ENCODE peak calls at places on chromosomes 11 and 22, in five cellular contexts. U, R, P, T and M are unnamed samples.

GRCh38 chr11:27293500-27294417 is 69.3 kb downstream of the CCDC34 start:
- DNase-seq in T (no peak), P (no peak), R (peak), U (no peak), M (no peak)

GRCh38 chr11:111851636-111852035 is 19.7 kb downstream of the ALG9 start:
- DNase-seq in P (no peak), U (no peak), R (peak), T (no peak), M (peak)

GRCh38 chr11:72259490-72259889 is 15.5 kb upstream of the PHOX2A start:
- DNase-seq in U (no peak), T (no peak), R (no peak), P (no peak), M (no peak)

GRCh38 chr11:115503083-115503885 is 931 bp downstream of the CADM1 start:
- DNase-seq in R (peak), P (peak), U (no peak), T (no peak), M (peak)

GRCh38 chr22:45006101-45006872 is 3.5 kb downstream of the PHF21B start:
- DNase-seq in R (no peak), T (no peak), U (no peak), P (no peak), M (no peak)

GRCh38 chr11:79430280-79430679 is 10.6 kb downstream of the TENM4 start:
- DNase-seq in T (no peak), P (no peak), U (no peak), R (no peak), M (no peak)

GRCh38 chr11:71908218-71908617 is 20.2 kb downstream of the XNDC1N start:
- DNase-seq in U (no peak), P (no peak), T (no peak), R (no peak), M (no peak)

GRCh38 chr11:70587095-70587389 is 188.7 kb downstream of the CTTN start:
- DNase-seq in P (no peak), R (peak), U (no peak), T (no peak), M (no peak)

GRCh38 chr11:128235958-128236357 is 351.4 kb downstream of the ETS1 start:
- DNase-seq in U (no peak), R (no peak), T (no peak), P (no peak), M (peak)

GRCh38 chr11:68142441-68143309 is 21.5 kb upstream of the CHKA start:
- DNase-seq in P (no peak), R (no peak), U (no peak), T (no peak), M (no peak)

GRCh38 chr11:6418199-6418957 is 516 bp downstream of the APBB1 start:
- DNase-seq in U (no peak), R (no peak), P (peak), T (no peak), M (no peak)

GRCh38 chr11:117676501-117676900 is 120.5 kb downstream of the DSCAML1 start:
- DNase-seq in T (no peak), P (no peak), R (no peak), U (no peak), M (peak)

GRCh38 chr11:107898270-107898669 is 30.0 kb upstream of the RAB39A start:
- DNase-seq in R (peak), T (peak), U (no peak), P (peak), M (peak)

GRCh38 chr22:36425977-36426523 is 38.3 kb upstream of the MYH9 start:
- DNase-seq in R (peak), P (no peak), U (peak), T (no peak), M (peak)
- TF ChIP-seq FOXM1 in R (no peak), P (no peak), U (no peak), T (no peak), M (no peak)

DNA sequence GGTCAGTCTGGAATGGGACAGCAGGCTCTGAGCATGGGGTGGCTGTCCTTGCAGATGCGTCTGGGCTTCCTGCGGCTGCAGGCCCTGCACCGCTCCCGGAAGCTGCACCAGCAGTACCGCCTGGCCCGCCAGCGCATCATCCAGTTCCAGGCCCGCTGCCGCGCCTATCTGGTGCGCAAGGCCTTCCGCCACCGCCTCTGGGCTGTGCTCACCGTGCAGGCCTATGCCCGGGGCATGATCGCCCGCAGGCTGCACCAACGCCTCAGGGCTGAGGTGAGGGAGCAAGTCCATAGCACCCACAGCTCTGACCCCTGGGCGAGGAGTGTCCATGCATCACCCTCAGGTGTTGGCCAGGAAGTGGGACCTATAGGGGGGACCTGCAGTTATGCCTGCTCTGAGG is 51.6 kb downstream of the MYO7A start:
- DNase-seq in R (no peak), U (no peak), T (no peak), P (no peak), M (no peak)
- TF ChIP-seq FOXM1 in R (no peak), U (no peak), T (no peak), P (no peak), M (no peak)

GRCh38 chr22:48942698-48943566 is 884.7 kb downstream of the BRD1 start:
- DNase-seq in T (no peak), R (no peak), U (no peak), P (no peak), M (no peak)

GRCh38 chr22:48943567-48944432 is 883.9 kb downstream of the BRD1 start:
- DNase-seq in R (peak), P (peak), T (no peak), U (peak), M (peak)

GRCh38 chr22:48940988-48941902 is 886.4 kb downstream of the BRD1 start:
- DNase-seq in R (no peak), U (no peak), T (no peak), P (no peak), M (no peak)

GRCh38 chr22:48940266-48940987 is 887.2 kb downstream of the BRD1 start:
- DNase-seq in T (no peak), U (no peak), P (no peak), R (no peak), M (no peak)

GRCh38 chr22:48941903-48942625 is 885.6 kb downstream of the BRD1 start:
- DNase-seq in T (no peak), P (no peak), R (no peak), U (no peak), M (no peak)
- TF ChIP-seq FOXM1 in T (no peak), P (no peak), R (no peak), U (no peak), M (no peak)

GRCh38 chr11:64294665-64295289 is 3.7 kb downstream of the KCNK4 start:
- DNase-seq in P (no peak), T (no peak), U (no peak), R (no peak), M (no peak)

GRCh38 chr11:64290894-64291745 is at the start of gene KCNK4:
- DNase-seq in U (no peak), P (no peak), R (no peak), T (no peak), M (peak)

GRCh38 chr11:64291746-64292457 is 800 bp downstream of the KCNK4 start:
- DNase-seq in P (no peak), T (no peak), U (no peak), R (no peak), M (peak)

GRCh38 chr11:64290352-64290751 is 750 bp upstream of the KCNK4 start:
- DNase-seq in R (no peak), P (no peak), T (no peak), U (no peak), M (no peak)

GRCh38 chr11:64292458-64293254 is 1.6 kb downstream of the KCNK4 start:
- DNase-seq in U (no peak), R (no peak), T (no peak), P (no peak), M (no peak)
- TF ChIP-seq FOXM1 in U (no peak), R (no peak), T (no peak), P (no peak), M (no peak)

DNA sequence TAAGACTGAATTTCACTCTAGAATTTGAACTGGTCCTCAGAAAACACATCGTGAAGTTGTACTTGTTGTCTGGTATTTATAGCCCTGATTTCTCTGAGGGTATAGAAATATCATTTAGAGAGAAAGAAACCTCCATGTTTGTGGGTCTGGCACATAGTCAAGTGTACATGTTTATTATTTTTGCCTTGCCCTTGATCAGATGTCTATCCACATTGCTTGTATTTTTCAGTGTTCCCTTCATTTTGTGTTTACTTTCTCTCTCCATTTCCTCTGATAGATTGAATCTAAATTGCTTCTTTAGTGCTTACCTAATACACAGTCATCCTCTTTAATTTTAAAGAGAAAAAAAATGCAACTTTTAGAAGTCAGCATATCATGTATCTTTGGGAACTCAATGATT is 30.1 kb upstream of the TECTA start:
- DNase-seq in U (no peak), T (no peak), R (no peak), P (no peak), M (no peak)
- TF ChIP-seq FOXM1 in U (no peak), T (no peak), R (no peak), P (no peak), M (no peak)